ENCODE peak calls at places on chromosomes 3 and 15, in six cellular contexts. K is upper lobe of left lung, O is A549, P is GM12878, X is HepG2, W is K562. R is an unnamed sample.

GRCh38 chr3:52524752-52525661 is 8.7 kb downstream of the NT5DC2 start:
- ATAC-seq in K (peak; percentile 67), O (no peak), P (no peak), X (no peak), W (no peak), R (peak; percentile 6)

GRCh38 chr3:58888087-58888486 is 161.7 kb downstream of the CFAP20DC start:
- ATAC-seq in K (no peak), O (no peak), P (no peak), X (no peak), W (no peak), R (no peak)

GRCh38 chr3:42265059-42265991 is 660 bp downstream of the CCK start:
- ATAC-seq in K (peak; percentile 13), O (no peak), P (no peak), X (no peak), W (peak; percentile 53), R (no peak)

GRCh38 chr3:102745881-102746280 is 311.1 kb downstream of the ZPLD1 start:
- ATAC-seq in K (no peak), O (peak; percentile 31), P (peak; percentile 16), X (no peak), W (no peak), R (no peak)

GRCh38 chr3:127387119-127387518 is 99.3 kb upstream of the PRR20G start:
- ATAC-seq in K (no peak), O (no peak), P (no peak), X (no peak), W (no peak), R (no peak)

GRCh38 chr3:12229896-12230295 is 59.0 kb upstream of the PPARG start:
- ATAC-seq in K (peak; percentile 92), O (no peak), P (no peak), X (no peak), W (no peak), R (no peak)

GRCh38 chr3:108293858-108294257 is 2.5 kb upstream of the HHLA2 start:
- ATAC-seq in K (no peak), O (no peak), P (peak; percentile 84), X (no peak), W (no peak), R (no peak)

GRCh38 chr3:139005356-139005993 is 593 bp downstream of the PRR23A start:
- ATAC-seq in K (peak; percentile 66), O (no peak), P (no peak), X (no peak), W (no peak), R (no peak)

GRCh38 chr3:156812521-156813335 is 13.4 kb upstream of the LEKR1 start:
- ATAC-seq in K (peak; percentile 49), O (peak; percentile 80), P (peak; percentile 55), X (peak; percentile 94), W (peak; percentile 91), R (no peak)

GRCh38 chr3:25007974-25008658 is 419.9 kb upstream of the RARB start:
- ATAC-seq in K (peak; percentile 77), O (no peak), P (peak; percentile 90), X (no peak), W (no peak), R (peak; percentile 67)

GRCh38 chr15:43042885-43043284 is 63.0 kb downstream of the UBR1 start:
- ATAC-seq in K (no peak), O (no peak), P (no peak), X (no peak), W (no peak), R (no peak)

GRCh38 chr3:38008971-38009580 is 18.5 kb downstream of the VILL start:
- ATAC-seq in K (no peak), O (no peak), P (no peak), X (no peak), W (no peak), R (no peak)

GRCh38 chr3:32009957-32010356 is 28.4 kb downstream of the ZNF860 start:
- ATAC-seq in K (no peak), O (no peak), P (no peak), X (no peak), W (no peak), R (no peak)

GRCh38 chr15:28931828-28932227 is 46.1 kb downstream of the APBA2 start:
- ATAC-seq in K (no peak), O (no peak), P (no peak), X (no peak), W (no peak), R (no peak)

GRCh38 chr15:31236184-31237041 is 90.2 kb upstream of the KLF13 start:
- ATAC-seq in K (peak; percentile 82), O (peak; percentile 95), P (peak; percentile 82), X (peak; percentile 92), W (peak; percentile 55), R (peak; percentile 97)

GRCh38 chr15:44584162-44584749 is 47.3 kb downstream of the EIF3J start:
- ATAC-seq in K (peak; percentile 73), O (peak; percentile 98), P (peak; percentile 99), X (peak; percentile 93), W (peak; percentile 63), R (no peak)

GRCh38 chr15:100209204-100209603 is 132.6 kb downstream of the ADAMTS17 start:
- ATAC-seq in K (no peak), O (no peak), P (no peak), X (peak; percentile 20), W (no peak), R (no peak)

GRCh38 chr3:160023476-160023875 is 34.8 kb downstream of the IL12A start:
- ATAC-seq in K (no peak), O (no peak), P (no peak), X (no peak), W (no peak), R (no peak)

GRCh38 chr3:82240322-82240721 is 478.9 kb upstream of the GBE1 start:
- ATAC-seq in K (no peak), O (no peak), P (no peak), X (no peak), W (no peak), R (no peak)

GRCh38 chr3:83873550-83873949 is 1085.2 kb upstream of the CADM2 start:
- ATAC-seq in K (no peak), O (no peak), P (peak; percentile 41), X (no peak), W (no peak), R (no peak)

GRCh38 chr3:30598663-30599545 is 7.5 kb upstream of the TGFBR2 start:
- ATAC-seq in K (no peak), O (no peak), P (peak; percentile 27), X (no peak), W (no peak), R (no peak)

GRCh38 chr15:62107561-62108110 is 40.9 kb downstream of the C2CD4A start:
- ATAC-seq in K (no peak), O (peak; percentile 21), P (no peak), X (no peak), W (no peak), R (no peak)

GRCh38 chr3:190495796-190496195 is 18.1 kb upstream of the IL1RAP start:
- ATAC-seq in K (no peak), O (no peak), P (no peak), X (no peak), W (no peak), R (no peak)

GRCh38 chr15:85800460-85801123 is 5.9 kb upstream of the KLHL25 start:
- ATAC-seq in K (peak; percentile 73), O (peak; percentile 95), P (no peak), X (peak; percentile 98), W (no peak), R (peak; percentile 67)

DNA sequence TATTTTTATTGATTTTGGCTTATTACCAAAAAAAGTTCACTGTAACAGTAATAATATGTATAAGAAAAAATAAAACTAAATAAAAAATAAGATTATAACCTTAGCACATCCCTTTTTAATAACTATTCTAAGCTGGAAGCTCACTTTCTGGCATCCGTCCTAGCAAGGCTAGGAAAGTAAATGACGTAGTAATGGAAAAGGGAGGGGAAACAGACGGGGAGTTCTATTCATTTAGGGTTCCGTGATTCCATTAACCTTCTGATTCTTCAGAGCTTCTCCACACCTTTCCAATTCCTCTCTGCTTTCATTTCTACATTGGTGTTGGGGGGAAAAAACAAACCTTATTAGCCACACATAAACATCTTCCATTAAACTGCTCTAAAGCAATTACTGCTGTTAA is 156.6 kb downstream of the FGF12 start:
- ATAC-seq in K (no peak), O (no peak), P (no peak), X (no peak), W (no peak), R (no peak)
- H3K4me3 ChIP-seq in K (peak overlapping the region; percentile 22), O (peak overlapping the region; percentile 41), P (peak overlapping the region; percentile 19), X (no peak overlapping the region), W (no peak overlapping the region), R (peak overlapping the region; percentile 59)

GRCh38 chr15:68205949-68206539 is 912 bp upstream of the CALML4 start:
- ATAC-seq in K (peak; percentile 66), O (no peak), P (no peak), X (no peak), W (peak; percentile 86), R (peak; percentile 44)
- H3K4me1 ChIP-seq in K (peaks cover 24% of the 10 kb centered on the region), O (peaks cover 4% of the 10 kb centered on the region), P (peaks cover 20% of the 10 kb centered on the region), X (peaks cover 38% of the 10 kb centered on the region), W (peaks cover 42% of the 10 kb centered on the region), R (no peaks in the 10 kb centered on the region)

DNA sequence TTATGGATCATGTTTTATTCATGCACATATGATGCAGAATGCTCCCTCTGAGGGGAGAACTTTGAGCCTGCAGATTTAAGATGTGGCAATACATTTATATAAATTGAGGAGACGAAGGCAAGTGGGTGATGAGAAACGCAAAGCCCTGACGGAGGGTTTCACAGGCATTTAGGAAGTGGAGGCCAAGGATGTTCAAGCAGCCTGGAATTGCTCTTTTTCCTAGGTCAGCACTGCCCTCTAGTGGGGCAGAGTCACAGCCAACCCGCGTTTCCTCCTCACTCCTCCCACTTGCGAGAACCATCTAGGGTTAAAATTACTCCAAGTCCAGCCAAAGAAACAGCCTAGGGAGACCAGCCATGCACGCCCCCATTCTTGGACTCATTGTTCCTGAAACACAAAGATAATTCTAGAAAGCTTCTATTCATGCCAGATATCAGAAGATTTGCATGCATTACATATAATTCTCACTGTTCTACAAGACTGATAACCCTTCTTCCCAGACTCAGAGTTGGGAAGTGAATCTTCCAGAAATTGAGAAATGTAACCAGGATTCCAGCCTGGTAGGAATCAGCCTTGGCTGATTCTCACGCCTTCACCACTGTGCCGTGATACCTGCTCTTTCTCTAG is 228.8 kb downstream of the SLCO3A1 start:
- ATAC-seq in K (peak; percentile 56), O (peak; percentile 90), P (peak; percentile 82), X (peak; percentile 68), W (peak; percentile 90), R (peak; percentile 77)
- TF ChIP-seq EP300 in K (no peak), O (no peak), P (no peak), X (no peak), W (no peak), R (no peak)

DNA sequence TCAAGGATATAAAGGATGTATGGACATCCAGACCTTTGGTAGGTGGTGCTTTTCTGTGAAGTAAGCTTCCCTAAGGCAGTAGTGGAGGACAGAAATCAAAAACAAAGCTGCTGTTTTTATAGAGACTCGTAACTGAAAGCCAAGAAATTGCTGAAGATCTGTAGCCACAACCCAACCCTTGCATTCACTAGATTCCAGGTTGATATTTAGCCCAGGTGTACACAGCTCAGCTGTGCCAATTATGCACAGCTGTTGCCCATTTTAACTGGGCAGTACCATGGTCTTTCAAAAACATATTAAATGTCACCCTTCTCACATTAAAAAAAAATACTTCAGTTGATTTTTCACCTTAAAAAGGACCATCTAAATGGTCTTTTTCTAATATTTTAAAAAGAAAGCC is 75.8 kb downstream of the CNTN3 start:
- ATAC-seq in K (no peak), O (no peak), P (no peak), X (no peak), W (no peak), R (no peak)
- H3K4me3 ChIP-seq in K (no peak overlapping the region), O (no peak overlapping the region), P (no peak overlapping the region), X (no peak overlapping the region), W (no peak overlapping the region), R (no peak overlapping the region)

GRCh38 chr3:142850395-142851023 is 38.4 kb downstream of the PCOLCE2 start:
- ATAC-seq in K (peak; percentile 91), O (peak; percentile 85), P (no peak), X (peak; percentile 53), W (peak; percentile 96), R (peak; percentile 76)
- H3K4me1 ChIP-seq in K (peaks cover 7% of the 10 kb centered on the region), O (peaks cover 47% of the 10 kb centered on the region), P (no peaks in the 10 kb centered on the region), X (peaks cover 49% of the 10 kb centered on the region), W (no peaks in the 10 kb centered on the region), R (no peaks in the 10 kb centered on the region)